ENCODE peak calls at places on chromosomes 11 and 22, in four cellular contexts. B, M, E and D are unnamed samples.

GRCh38 chr22:40512426-40513136 is 123.9 kb downstream of the MRTFA start:
- DNase-seq in E (no peak), B (peak; percentile 93), M (no peak), D (peak; percentile 16)

GRCh38 chr11:60891103-60891741 is 15.2 kb downstream of the PRPF19 start:
- DNase-seq in B (no peak), M (no peak), E (no peak), D (peak; percentile 41)

GRCh38 chr11:86623736-86624135 is 48.7 kb downstream of the ME3 start:
- DNase-seq in B (no peak), E (no peak), M (no peak), D (no peak)

GRCh38 chr11:64996710-64997380 is at the start of gene BATF2:
- DNase-seq in E (peak; percentile 77), M (no peak), B (peak; percentile 79), D (peak; percentile 51)

GRCh38 chr11:64792482-64792881 is 10.5 kb downstream of the MAP4K2 start:
- DNase-seq in E (no peak), B (no peak), M (no peak), D (no peak)

GRCh38 chr11:122863704-122864326 is 18.7 kb upstream of the JHY start:
- DNase-seq in M (no peak), E (peak; percentile 73), B (peak; percentile 6), D (peak; percentile 76)

GRCh38 chr11:76269661-76270322 is 63.5 kb upstream of the WNT11 start:
- DNase-seq in B (no peak), E (no peak), M (no peak), D (no peak)

GRCh38 chr22:42913874-42914510 is 56.9 kb upstream of the ARFGAP3 start:
- DNase-seq in M (no peak), B (no peak), E (no peak), D (no peak)

GRCh38 chr11:72308226-72309073 is 64.5 kb upstream of the PHOX2A start:
- DNase-seq in M (no peak), E (peak; percentile 25), B (peak; percentile 28), D (peak; percentile 43)

GRCh38 chr11:3609416-3610265 is 32.2 kb downstream of the ART5 start:
- DNase-seq in E (peak; percentile 22), B (peak; percentile 59), M (no peak), D (peak; percentile 11)

GRCh38 chr22:45842141-45842831 is 134.7 kb downstream of the WNT7B start:
- DNase-seq in M (no peak), E (peak; percentile 50), B (no peak), D (peak; percentile 64)

GRCh38 chr11:113521737-113522517 is 46.7 kb upstream of the DRD2 start:
- DNase-seq in B (peak; percentile 11), M (no peak), E (no peak), D (no peak)

GRCh38 chr11:72805214-72805613 is 9.0 kb upstream of the ATG16L2 start:
- DNase-seq in B (no peak), E (no peak), M (no peak), D (no peak)